ENCODE peak calls at places on chromosomes 4 and X, in seven cellular contexts. One of them, this sample, is unnamed.
A peak's percentile ranks its signal among the peaks of the same experiment; 100 is the strongest.

GRCh38 chrX:130155564-130155963 is 10.1 kb downstream of the AIFM1 start:
- DNase-seq in left lung: no peak
- DNase-seq in cardiac muscle cell: peak; percentile 30
- DNase-seq in lung: no peak
- DNase-seq in upper lobe of right lung: no peak
- DNase-seq in mucosa of descending colon: no peak
- DNase-seq in colonic mucosa: no peak
- DNase-seq in this sample: no peak

GRCh38 chrX:69080912-69081465 is 84.3 kb downstream of the PJA1 start:
- DNase-seq in left lung: no peak
- DNase-seq in cardiac muscle cell: no peak
- DNase-seq in lung: no peak
- DNase-seq in upper lobe of right lung: no peak
- DNase-seq in mucosa of descending colon: no peak
- DNase-seq in colonic mucosa: no peak
- DNase-seq in this sample: no peak

GRCh38 chr4:128454281-128455075 is 166.9 kb upstream of the PGRMC2 start:
- DNase-seq in left lung: peak; percentile 75
- DNase-seq in cardiac muscle cell: peak; percentile 96
- DNase-seq in lung: peak; percentile 83
- DNase-seq in upper lobe of right lung: peak; percentile 79
- DNase-seq in mucosa of descending colon: peak; percentile 59
- DNase-seq in colonic mucosa: peak; percentile 64
- DNase-seq in this sample: peak; percentile 78

GRCh38 chrX:6954836-6955235 is 192.7 kb upstream of the STS start:
- DNase-seq in left lung: no peak
- DNase-seq in cardiac muscle cell: no peak
- DNase-seq in lung: no peak
- DNase-seq in upper lobe of right lung: no peak
- DNase-seq in mucosa of descending colon: no peak
- DNase-seq in colonic mucosa: no peak
- DNase-seq in this sample: peak; percentile 80

GRCh38 chr4:153521995-153522799 is 56.0 kb downstream of the TMEM131L start:
- DNase-seq in left lung: no peak
- DNase-seq in cardiac muscle cell: no peak
- DNase-seq in lung: no peak
- DNase-seq in upper lobe of right lung: no peak
- DNase-seq in mucosa of descending colon: no peak
- DNase-seq in colonic mucosa: peak; percentile 17
- DNase-seq in this sample: no peak

GRCh38 chrX:153974003-153974725 is 1.6 kb downstream of the TMEM187 start:
- DNase-seq in left lung: peak; percentile 56
- DNase-seq in cardiac muscle cell: no peak
- DNase-seq in lung: no peak
- DNase-seq in upper lobe of right lung: no peak
- DNase-seq in mucosa of descending colon: peak; percentile 57
- DNase-seq in colonic mucosa: no peak
- DNase-seq in this sample: no peak

GRCh38 chrX:129642641-129643040 is 12.1 kb downstream of the APLN start:
- DNase-seq in left lung: no peak
- DNase-seq in cardiac muscle cell: peak; percentile 64
- DNase-seq in lung: no peak
- DNase-seq in upper lobe of right lung: no peak
- DNase-seq in mucosa of descending colon: no peak
- DNase-seq in colonic mucosa: no peak
- DNase-seq in this sample: no peak

GRCh38 chr4:77859256-77859655 is 3.4 kb upstream of the MRPL1 start:
- DNase-seq in left lung: no peak
- DNase-seq in cardiac muscle cell: no peak
- DNase-seq in lung: no peak
- DNase-seq in upper lobe of right lung: no peak
- DNase-seq in mucosa of descending colon: no peak
- DNase-seq in colonic mucosa: no peak
- DNase-seq in this sample: no peak

GRCh38 chr4:7001271-7001670 is 41.9 kb upstream of the TADA2B start:
- DNase-seq in left lung: no peak
- DNase-seq in cardiac muscle cell: no peak
- DNase-seq in lung: no peak
- DNase-seq in upper lobe of right lung: no peak
- DNase-seq in mucosa of descending colon: no peak
- DNase-seq in colonic mucosa: no peak
- DNase-seq in this sample: no peak

GRCh38 chr4:89245459-89245858 is 62.1 kb downstream of the GPRIN3 start:
- DNase-seq in left lung: no peak
- DNase-seq in cardiac muscle cell: no peak
- DNase-seq in lung: no peak
- DNase-seq in upper lobe of right lung: no peak
- DNase-seq in mucosa of descending colon: no peak
- DNase-seq in colonic mucosa: peak; percentile 51
- DNase-seq in this sample: peak; percentile 15

GRCh38 chrX:70033348-70033747 is 16.4 kb downstream of the AWAT2 start:
- DNase-seq in left lung: no peak
- DNase-seq in cardiac muscle cell: peak; percentile 50
- DNase-seq in lung: no peak
- DNase-seq in upper lobe of right lung: peak; percentile 64
- DNase-seq in mucosa of descending colon: peak; percentile 24
- DNase-seq in colonic mucosa: peak; percentile 20
- DNase-seq in this sample: peak; percentile 35

DNA sequence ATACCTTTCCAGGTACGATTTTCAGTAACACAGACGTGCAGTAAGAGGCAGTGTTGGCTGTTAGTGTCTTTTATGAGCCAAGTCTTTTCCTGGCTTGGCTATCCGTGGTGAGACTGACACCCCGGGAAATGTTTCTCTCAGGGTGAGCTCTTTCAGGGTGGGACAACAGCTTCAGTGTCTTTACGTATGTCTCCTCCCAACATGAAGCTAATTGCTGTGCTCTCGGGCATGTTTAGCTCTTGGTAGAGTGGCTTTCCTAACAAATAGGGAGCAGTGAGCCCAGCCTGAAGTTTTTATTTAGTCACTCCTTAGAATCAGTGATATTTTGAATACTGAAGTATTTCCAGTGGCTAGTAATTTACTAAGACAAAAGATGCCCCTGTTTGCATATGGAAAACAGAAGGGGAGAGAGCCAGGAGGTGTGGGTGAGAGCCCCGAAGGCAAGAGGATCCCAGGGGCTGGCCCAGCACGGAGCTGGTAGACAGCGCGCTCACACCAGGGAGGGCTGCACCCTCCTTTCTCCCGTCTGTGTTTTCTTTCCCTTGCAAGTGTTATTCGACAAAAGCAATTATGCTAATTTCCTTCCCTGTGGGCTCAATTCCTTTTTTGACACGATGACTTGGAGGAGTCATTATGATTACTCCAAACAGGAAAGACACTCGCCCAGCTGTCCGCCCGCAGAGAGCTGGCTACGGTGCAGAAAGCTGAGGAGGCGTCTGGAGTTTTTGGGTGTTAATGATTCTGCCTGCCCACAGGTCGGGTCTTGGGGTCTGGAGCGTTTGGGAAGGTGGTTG is 47.7 kb downstream of the PDGFRA start:
- DNase-seq in left lung: no peak
- DNase-seq in cardiac muscle cell: no peak
- DNase-seq in lung: no peak
- DNase-seq in upper lobe of right lung: no peak
- DNase-seq in mucosa of descending colon: no peak
- DNase-seq in colonic mucosa: no peak
- DNase-seq in this sample: no peak
- H3K36me3 ChIP-seq in left lung: no peaks in the 10 kb centered on the region
- H3K36me3 ChIP-seq in cardiac muscle cell: peaks cover 62% of the 10 kb centered on the region
- H3K36me3 ChIP-seq in lung: no peaks in the 10 kb centered on the region
- H3K36me3 ChIP-seq in upper lobe of right lung: peaks cover 10% of the 10 kb centered on the region
- H3K36me3 ChIP-seq in mucosa of descending colon: no peaks in the 10 kb centered on the region
- H3K36me3 ChIP-seq in colonic mucosa: no peaks in the 10 kb centered on the region
- H3K36me3 ChIP-seq in this sample: no peaks in the 10 kb centered on the region

GRCh38 chr4:90715242-90715641 is 588.0 kb downstream of the CCSER1 start:
- DNase-seq in left lung: no peak
- DNase-seq in cardiac muscle cell: no peak
- DNase-seq in lung: no peak
- DNase-seq in upper lobe of right lung: no peak
- DNase-seq in mucosa of descending colon: no peak
- DNase-seq in colonic mucosa: no peak
- DNase-seq in this sample: no peak
- H3K36me3 ChIP-seq in left lung: no peaks in the 10 kb centered on the region
- H3K36me3 ChIP-seq in cardiac muscle cell: no peaks in the 10 kb centered on the region
- H3K36me3 ChIP-seq in lung: no peaks in the 10 kb centered on the region
- H3K36me3 ChIP-seq in upper lobe of right lung: no peaks in the 10 kb centered on the region
- H3K36me3 ChIP-seq in mucosa of descending colon: no peaks in the 10 kb centered on the region
- H3K36me3 ChIP-seq in colonic mucosa: no peaks in the 10 kb centered on the region
- H3K36me3 ChIP-seq in this sample: no peaks in the 10 kb centered on the region

DNA sequence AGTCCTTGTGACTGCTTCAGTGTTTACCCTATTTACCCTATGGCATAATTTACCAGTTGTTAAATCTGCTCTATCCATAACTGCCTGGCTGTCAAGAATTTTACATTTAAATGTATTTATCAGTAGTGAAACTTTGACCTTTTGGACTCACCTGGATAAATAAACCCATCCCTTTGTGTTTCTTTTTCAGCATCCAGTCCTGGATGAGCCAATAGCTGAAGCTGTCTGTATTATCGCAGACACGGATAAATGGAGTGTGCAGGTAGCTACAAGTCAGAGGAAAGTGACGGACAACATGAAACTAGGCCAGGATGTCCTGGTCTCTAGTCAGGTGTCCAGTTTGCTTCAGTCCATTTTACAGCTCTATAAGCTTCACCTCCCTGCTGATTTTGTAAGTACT is 122.4 kb downstream of the FNIP2 start:
- DNase-seq in left lung: no peak
- DNase-seq in cardiac muscle cell: no peak
- DNase-seq in lung: no peak
- DNase-seq in upper lobe of right lung: no peak
- DNase-seq in mucosa of descending colon: no peak
- DNase-seq in colonic mucosa: no peak
- DNase-seq in this sample: peak; percentile 12
- H3K36me3 ChIP-seq in left lung: no peaks in the 10 kb centered on the region
- H3K36me3 ChIP-seq in cardiac muscle cell: peaks cover 41% of the 10 kb centered on the region
- H3K36me3 ChIP-seq in lung: peaks cover 13% of the 10 kb centered on the region
- H3K36me3 ChIP-seq in upper lobe of right lung: peaks cover 60% of the 10 kb centered on the region
- H3K36me3 ChIP-seq in mucosa of descending colon: no peaks in the 10 kb centered on the region
- H3K36me3 ChIP-seq in colonic mucosa: no peaks in the 10 kb centered on the region
- H3K36me3 ChIP-seq in this sample: no peaks in the 10 kb centered on the region

GRCh38 chr4:56986952-56987351 is 8.3 kb downstream of the POLR2B start:
- DNase-seq in left lung: no peak
- DNase-seq in cardiac muscle cell: no peak
- DNase-seq in lung: no peak
- DNase-seq in upper lobe of right lung: no peak
- DNase-seq in mucosa of descending colon: no peak
- DNase-seq in colonic mucosa: no peak
- DNase-seq in this sample: no peak

GRCh38 chr4:56995525-56995924 is 16.8 kb downstream of the POLR2B start:
- DNase-seq in left lung: no peak
- DNase-seq in cardiac muscle cell: peak; percentile 98
- DNase-seq in lung: peak; percentile 41
- DNase-seq in upper lobe of right lung: no peak
- DNase-seq in mucosa of descending colon: no peak
- DNase-seq in colonic mucosa: peak; percentile 27
- DNase-seq in this sample: no peak

GRCh38 chr4:56986192-56986591 is 7.5 kb downstream of the POLR2B start:
- DNase-seq in left lung: no peak
- DNase-seq in cardiac muscle cell: peak; percentile 8
- DNase-seq in lung: no peak
- DNase-seq in upper lobe of right lung: no peak
- DNase-seq in mucosa of descending colon: no peak
- DNase-seq in colonic mucosa: no peak
- DNase-seq in this sample: no peak

GRCh38 chr4:56990109-56990508 is 11.4 kb downstream of the POLR2B start:
- DNase-seq in left lung: no peak
- DNase-seq in cardiac muscle cell: peak; percentile 64
- DNase-seq in lung: no peak
- DNase-seq in upper lobe of right lung: no peak
- DNase-seq in mucosa of descending colon: no peak
- DNase-seq in colonic mucosa: no peak
- DNase-seq in this sample: no peak
- H3K36me3 ChIP-seq in left lung: no peaks in the 10 kb centered on the region
- H3K36me3 ChIP-seq in cardiac muscle cell: peaks cover 48% of the 10 kb centered on the region
- H3K36me3 ChIP-seq in lung: peaks cover 26% of the 10 kb centered on the region
- H3K36me3 ChIP-seq in upper lobe of right lung: peaks cover 90% of the 10 kb centered on the region
- H3K36me3 ChIP-seq in mucosa of descending colon: no peaks in the 10 kb centered on the region
- H3K36me3 ChIP-seq in colonic mucosa: peaks cover 20% of the 10 kb centered on the region
- H3K36me3 ChIP-seq in this sample: peaks cover 2% of the 10 kb centered on the region

GRCh38 chrX:97366246-97366645 is 482.5 kb downstream of the RPA4 start:
- DNase-seq in left lung: no peak
- DNase-seq in cardiac muscle cell: no peak
- DNase-seq in lung: no peak
- DNase-seq in upper lobe of right lung: no peak
- DNase-seq in mucosa of descending colon: no peak
- DNase-seq in colonic mucosa: no peak
- DNase-seq in this sample: no peak

GRCh38 chrX:97372006-97372766 is 488.5 kb downstream of the RPA4 start:
- DNase-seq in left lung: no peak
- DNase-seq in cardiac muscle cell: no peak
- DNase-seq in lung: no peak
- DNase-seq in upper lobe of right lung: no peak
- DNase-seq in mucosa of descending colon: no peak
- DNase-seq in colonic mucosa: no peak
- DNase-seq in this sample: no peak

GRCh38 chrX:97363843-97364242 is 480.1 kb downstream of the RPA4 start:
- DNase-seq in left lung: no peak
- DNase-seq in cardiac muscle cell: no peak
- DNase-seq in lung: no peak
- DNase-seq in upper lobe of right lung: no peak
- DNase-seq in mucosa of descending colon: no peak
- DNase-seq in colonic mucosa: no peak
- DNase-seq in this sample: no peak

GRCh38 chrX:97367149-97367548 is 483.4 kb downstream of the RPA4 start:
- DNase-seq in left lung: no peak
- DNase-seq in cardiac muscle cell: peak; percentile 54
- DNase-seq in lung: no peak
- DNase-seq in upper lobe of right lung: no peak
- DNase-seq in mucosa of descending colon: no peak
- DNase-seq in colonic mucosa: no peak
- DNase-seq in this sample: no peak
- H3K36me3 ChIP-seq in left lung: no peaks in the 10 kb centered on the region
- H3K36me3 ChIP-seq in cardiac muscle cell: no peaks in the 10 kb centered on the region
- H3K36me3 ChIP-seq in lung: no peaks in the 10 kb centered on the region
- H3K36me3 ChIP-seq in upper lobe of right lung: no peaks in the 10 kb centered on the region
- H3K36me3 ChIP-seq in mucosa of descending colon: no peaks in the 10 kb centered on the region
- H3K36me3 ChIP-seq in colonic mucosa: no peaks in the 10 kb centered on the region
- H3K36me3 ChIP-seq in this sample: no peaks in the 10 kb centered on the region

This sample was measured in Caco-2.